ENCODE peak calls at places on chromosomes 3 and 15, in seven cellular contexts. P is Peyer's patch, X is left ventricle myocardium inferior, A is MM.1S, R is BJ, H is endothelial cell of umbilical vein, O is SK-N-SH. W is an unnamed sample.

GRCh38 chr3:104388624-104389023 is 978.1 kb upstream of the ALCAM start:
- DNase-seq in P (no peak), X (no peak), A (peak), R (no peak), H (peak), O (no peak), W (peak)

GRCh38 chr3:55721716-55722484 is 234.8 kb upstream of the WNT5A start:
- DNase-seq in P (peak), X (no peak), A (peak), R (no peak), H (no peak), O (peak), W (peak)

GRCh38 chr3:189144645-189145044 is 27.1 kb upstream of the TPRG1 start:
- DNase-seq in P (no peak), X (no peak), A (no peak), R (no peak), H (peak), O (peak), W (peak)

GRCh38 chr3:71703796-71704195 is 21.4 kb downstream of the EIF4E3 start:
- DNase-seq in P (no peak), X (no peak), A (no peak), R (no peak), H (no peak), O (no peak), W (no peak)

GRCh38 chr3:98573231-98573728 is 20.1 kb downstream of the CPOX start:
- DNase-seq in P (no peak), X (no peak), A (no peak), R (no peak), H (peak), O (peak), W (peak)

GRCh38 chr15:63672369-63672768 is 75.2 kb downstream of the FBXL22 start:
- DNase-seq in P (no peak), X (no peak), A (no peak), R (no peak), H (no peak), O (no peak), W (no peak)

GRCh38 chr3:151419806-151420205 is 35.3 kb upstream of the P2RY12 start:
- DNase-seq in P (no peak), X (no peak), A (no peak), R (no peak), H (no peak), O (no peak), W (no peak)

GRCh38 chr3:117463716-117464115 is 754.1 kb downstream of the TUSC7 start:
- DNase-seq in P (no peak), X (no peak), A (no peak), R (no peak), H (no peak), O (no peak), W (no peak)

GRCh38 chr3:120743081-120743365 is 479 bp downstream of the GTF2E1 start:
- DNase-seq in P (no peak), X (no peak), A (no peak), R (no peak), H (no peak), O (no peak), W (peak)

GRCh38 chr3:138449490-138449889 is 15.1 kb downstream of the ESYT3 start:
- DNase-seq in P (no peak), X (no peak), A (no peak), R (no peak), H (no peak), O (no peak), W (no peak)

GRCh38 chr3:58052373-58053273 is 44.4 kb downstream of the FLNB start:
- DNase-seq in P (peak), X (peak), A (no peak), R (peak), H (peak), O (no peak), W (peak)

GRCh38 chr3:106255870-106256248 is 387.0 kb upstream of the CBLB start:
- DNase-seq in P (peak), X (no peak), A (no peak), R (no peak), H (no peak), O (no peak), W (no peak)

GRCh38 chr3:89613241-89613640 is 505.8 kb downstream of the EPHA3 start:
- DNase-seq in P (no peak), X (no peak), A (no peak), R (no peak), H (no peak), O (no peak), W (no peak)

GRCh38 chr15:68025860-68026424 is 28.2 kb upstream of the PIAS1 start:
- DNase-seq in P (no peak), X (no peak), A (no peak), R (peak), H (no peak), O (no peak), W (peak)

GRCh38 chr3:60986552-60986951 is 264.7 kb downstream of the FHIT start:
- DNase-seq in P (no peak), X (no peak), A (no peak), R (no peak), H (no peak), O (no peak), W (no peak)

GRCh38 chr15:65945616-65946015 is 76.3 kb downstream of the RAB11A start:
- DNase-seq in P (no peak), X (no peak), A (no peak), R (no peak), H (no peak), O (no peak), W (no peak)

GRCh38 chr3:59407425-59407824 is 357.6 kb upstream of the CFAP20DC start:
- DNase-seq in P (no peak), X (no peak), A (peak), R (no peak), H (no peak), O (no peak), W (no peak)

GRCh38 chr3:77186728-77187127 is 146.8 kb downstream of the ROBO2 start:
- DNase-seq in P (no peak), X (no peak), A (no peak), R (no peak), H (no peak), O (no peak), W (peak)

GRCh38 chr3:191338177-191338488 is 7.8 kb upstream of the UTS2B start:
- DNase-seq in P (no peak), X (no peak), A (no peak), R (no peak), H (no peak), O (no peak), W (no peak)

GRCh38 chr3:158248261-158248660 is 138.4 kb downstream of the RSRC1 start:
- DNase-seq in P (no peak), X (no peak), A (no peak), R (no peak), H (no peak), O (no peak), W (no peak)

GRCh38 chr3:165195226-165195625 is 958 bp downstream of the SLITRK3 start:
- DNase-seq in P (no peak), X (no peak), A (no peak), R (no peak), H (no peak), O (peak), W (no peak)

GRCh38 chr15:57969355-57969754 is 96.2 kb downstream of the ALDH1A2 start:
- DNase-seq in P (no peak), X (no peak), A (no peak), R (no peak), H (peak), O (no peak), W (peak)
- TF ChIP-seq CTCF in P (no peak), X (peak), A (no peak), R (peak), H (no peak), O (peak), W (peak)

GRCh38 chr15:74959643-74959939 is 3.0 kb upstream of the RPP25 start:
- DNase-seq in P (no peak), X (no peak), A (no peak), R (no peak), H (no peak), O (no peak), W (no peak)

GRCh38 chr15:74956648-74957300 is at the start of gene RPP25:
- DNase-seq in P (peak), X (peak), A (peak), R (no peak), H (peak), O (peak), W (peak)

GRCh38 chr15:74958908-74959642 is 2.5 kb upstream of the RPP25 start:
- DNase-seq in P (no peak), X (no peak), A (no peak), R (no peak), H (no peak), O (no peak), W (no peak)

GRCh38 chr15:74957301-74958035 is 896 bp upstream of the RPP25 start:
- DNase-seq in P (peak), X (peak), A (no peak), R (no peak), H (no peak), O (no peak), W (no peak)

DNA sequence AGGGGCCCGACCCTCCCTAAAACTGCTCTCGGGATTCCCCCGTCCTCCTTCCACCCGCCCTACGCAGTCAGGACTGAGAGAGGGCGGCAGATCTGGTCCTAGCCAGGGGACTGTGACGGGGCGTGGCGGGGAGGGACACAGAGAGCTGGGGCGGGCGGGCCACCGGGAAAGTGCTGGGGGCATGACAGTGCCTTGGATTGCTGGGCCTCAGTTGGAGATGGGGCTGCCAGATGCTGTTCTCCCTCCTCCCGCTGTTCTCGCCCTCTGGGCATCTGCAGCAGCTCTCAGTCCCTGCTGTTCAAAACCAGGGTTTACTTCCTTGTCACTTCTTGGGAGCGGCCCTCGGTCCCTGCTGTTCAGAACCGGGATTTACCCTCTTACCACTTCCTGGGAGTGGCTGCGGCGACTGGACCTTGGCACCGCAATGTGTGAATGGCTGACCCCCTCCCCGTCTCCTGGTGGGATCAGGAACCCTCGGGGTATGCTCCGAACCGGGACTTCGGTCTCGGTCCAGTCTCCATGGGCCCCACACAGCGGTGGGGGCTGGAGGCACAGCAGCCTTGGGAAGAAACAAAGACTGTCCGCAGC is 1.8 kb upstream of the RPP25 start:
- DNase-seq in P (peak), X (peak), A (no peak), R (no peak), H (no peak), O (peak), W (no peak)
- H3K4me3 ChIP-seq in P (peak), X (peak), A (no peak), R (peak), H (no peak), O (no peak), W (peak)

GRCh38 chr3:14258906-14259904 is 80.6 kb downstream of the LSM3 start:
- DNase-seq in P (no peak), X (no peak), A (no peak), R (no peak), H (no peak), O (no peak), W (no peak)

GRCh38 chr3:14254812-14255702 is 76.4 kb downstream of the LSM3 start:
- DNase-seq in P (no peak), X (no peak), A (no peak), R (no peak), H (no peak), O (no peak), W (no peak)

GRCh38 chr3:14253983-14254382 is 75.4 kb downstream of the LSM3 start:
- DNase-seq in P (no peak), X (no peak), A (no peak), R (no peak), H (no peak), O (no peak), W (no peak)

GRCh38 chr3:14256046-14256445 is 77.4 kb downstream of the LSM3 start:
- DNase-seq in P (no peak), X (no peak), A (no peak), R (no peak), H (no peak), O (no peak), W (no peak)

DNA sequence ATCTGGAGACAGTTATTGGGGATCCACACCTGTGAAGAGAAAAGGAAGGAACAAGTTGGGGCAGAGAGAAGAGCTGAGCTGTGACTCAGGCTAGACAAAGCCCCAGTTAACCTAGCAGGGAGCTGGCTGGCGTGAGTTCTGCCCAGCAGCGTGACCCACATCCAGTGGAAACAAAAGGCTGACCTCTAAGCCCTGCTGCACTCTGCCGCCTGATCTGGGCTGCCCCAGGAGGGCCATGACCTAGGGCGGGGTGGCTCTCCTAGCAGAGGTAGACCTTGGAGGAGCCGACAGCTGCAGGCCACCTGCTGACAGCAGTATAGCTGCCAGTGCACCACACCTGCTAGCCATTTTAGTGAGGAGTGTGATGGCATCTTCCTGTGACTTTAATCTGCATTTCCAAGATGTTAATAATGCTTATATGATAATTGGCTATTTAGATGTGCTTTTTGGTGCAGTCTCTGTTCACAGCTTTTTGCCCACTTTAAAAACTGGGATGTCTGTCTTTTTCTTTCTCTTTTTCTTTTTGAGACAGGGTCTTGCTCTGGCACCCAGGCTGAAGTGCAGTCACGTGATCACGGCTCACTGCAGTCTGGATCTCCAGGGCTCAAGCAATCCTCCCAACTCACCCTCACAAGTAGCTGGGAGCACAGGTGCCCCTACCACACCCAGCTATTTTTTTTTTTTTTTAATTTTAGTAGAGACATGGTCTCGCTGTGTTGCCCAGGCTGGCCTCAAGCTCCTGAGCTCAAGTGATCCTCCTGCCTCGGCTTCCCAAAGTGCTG is 78.1 kb downstream of the LSM3 start:
- DNase-seq in P (peak), X (no peak), A (no peak), R (no peak), H (no peak), O (no peak), W (no peak)
- TF ChIP-seq CTCF in P (no peak), X (no peak), A (no peak), R (no peak), H (no peak), O (no peak), W (no peak)

GRCh38 chr3:8500966-8501365 is 657 bp upstream of the LMCD1 start:
- DNase-seq in P (no peak), X (no peak), A (no peak), R (no peak), H (no peak), O (no peak), W (no peak)

GRCh38 chr3:8497582-8497981 is 4.0 kb upstream of the LMCD1 start:
- DNase-seq in P (no peak), X (no peak), A (no peak), R (no peak), H (no peak), O (no peak), W (no peak)

GRCh38 chr3:8501388-8502131 is at the start of gene LMCD1:
- DNase-seq in P (peak), X (peak), A (peak), R (peak), H (peak), O (peak), W (peak)

GRCh38 chr3:8499181-8499611 is 2.4 kb upstream of the LMCD1 start:
- DNase-seq in P (no peak), X (no peak), A (no peak), R (no peak), H (peak), O (no peak), W (peak)

DNA sequence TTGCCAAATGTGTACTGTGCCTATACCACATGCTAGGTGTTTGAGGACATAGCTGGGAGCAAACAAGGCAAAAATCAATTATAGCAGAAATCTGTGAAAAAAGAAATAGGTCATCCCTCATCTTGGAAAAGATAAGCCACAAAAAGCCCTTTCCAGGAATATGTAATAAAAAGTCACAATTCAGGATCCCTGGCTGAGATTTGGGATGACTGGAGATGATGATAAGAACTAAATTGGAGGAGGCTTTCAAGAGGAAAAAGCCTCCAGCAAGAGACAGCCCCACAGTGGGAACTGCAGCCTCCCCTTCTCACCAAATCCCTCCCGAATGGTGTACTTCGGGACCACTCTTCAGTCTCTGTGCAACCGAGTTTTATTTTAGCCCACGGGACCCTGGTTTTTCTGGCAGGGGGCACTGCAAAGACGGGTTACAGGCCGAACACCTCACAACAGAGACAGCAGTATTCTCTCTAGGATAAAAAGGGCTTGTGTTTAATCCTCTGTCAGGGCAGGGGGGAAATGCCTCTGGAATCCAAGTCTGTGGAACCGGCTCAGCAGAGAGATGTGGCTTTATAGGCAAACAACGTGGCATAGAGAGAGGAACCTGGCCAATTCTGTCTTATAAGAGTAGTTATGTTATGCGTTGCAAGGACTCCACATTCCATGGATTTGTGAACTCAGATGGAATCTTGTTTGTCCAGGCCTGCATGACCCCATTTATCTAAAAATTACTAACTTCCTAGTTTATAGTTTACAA is 1.2 kb upstream of the LMCD1 start:
- DNase-seq in P (no peak), X (no peak), A (no peak), R (no peak), H (peak), O (peak), W (peak)
- H3K4me3 ChIP-seq in P (no peak), X (peak), A (no peak), R (no peak), H (no peak), O (peak), W (no peak)